ENCODE peak calls at places on chromosomes 1 and 21, in eight cellular contexts. Z is dorsolateral prefrontal cortex, C is esophagus squamous epithelium, A is PC-3, K is IMR-90, X is PC-9, L is mammary epithelial cell, H is colonic mucosa. U is an unnamed sample.

GRCh38 chr1:221742555-221743415 is 896 bp upstream of the DUSP10 start:
- DNase-seq in X (peak; percentile 71), K (peak; percentile 65), H (peak; percentile 91), A (peak; percentile 77), L (peak; percentile 86), C (peak; percentile 44), Z (peak; percentile 53), U (peak; percentile 91)

GRCh38 chr1:223337174-223337869 is 26.7 kb downstream of the SUSD4 start:
- DNase-seq in L (no peak), A (no peak), Z (no peak), C (no peak), H (no peak), X (no peak), K (no peak), U (no peak)

GRCh38 chr21:37757631-37758376 is 158.5 kb downstream of the KCNJ6 start:
- DNase-seq in L (no peak), C (no peak), X (no peak), Z (no peak), K (no peak), A (no peak), H (no peak), U (no peak)

GRCh38 chr1:42966688-42967609 is 8.3 kb upstream of the SLC2A1 start:
- DNase-seq in L (peak; percentile 100), C (no peak), A (peak; percentile 98), H (peak; percentile 82), Z (no peak), K (peak; percentile 96), X (peak; percentile 96), U (peak; percentile 41)

GRCh38 chr1:112231331-112231730 is 164.7 kb upstream of the CTTNBP2NL start:
- DNase-seq in H (no peak), C (no peak), L (no peak), Z (no peak), K (no peak), X (no peak), A (no peak), U (no peak)

GRCh38 chr1:155207578-155208405 is at the start of gene THBS3:
- DNase-seq in L (no peak), H (peak; percentile 44), K (peak; percentile 12), Z (no peak), C (no peak), A (peak; percentile 19), X (no peak), U (no peak)

GRCh38 chr1:3482590-3482899 is 28.1 kb downstream of the ARHGEF16 start:
- DNase-seq in K (no peak), A (no peak), Z (no peak), H (no peak), L (no peak), X (no peak), C (no peak), U (no peak)

GRCh38 chr1:82819234-82819633 is 1018.5 kb downstream of the ADGRL2 start:
- DNase-seq in H (no peak), A (no peak), Z (no peak), L (no peak), C (no peak), K (no peak), X (no peak), U (no peak)

GRCh38 chr1:156247460-156248322 is at the start of gene PAQR6:
- DNase-seq in C (no peak), K (no peak), X (no peak), L (no peak), H (no peak), Z (peak; percentile 82), A (no peak), U (no peak)

GRCh38 chr1:37633040-37633949 is 1.4 kb downstream of the RSPO1 start:
- DNase-seq in K (no peak), C (no peak), A (no peak), H (no peak), Z (no peak), L (no peak), X (no peak), U (no peak)

GRCh38 chr1:151327223-151327902 is at the start of gene PI4KB:
- DNase-seq in C (peak; percentile 53), H (peak; percentile 97), X (peak; percentile 94), A (peak; percentile 100), K (peak; percentile 98), Z (peak; percentile 58), L (peak; percentile 97), U (peak; percentile 94)

GRCh38 chr1:230394134-230394533 is 32.0 kb downstream of the PGBD5 start:
- DNase-seq in L (no peak), Z (no peak), X (no peak), C (no peak), K (no peak), A (no peak), H (no peak), U (no peak)

GRCh38 chr21:38384675-38385074 is 113.6 kb downstream of the ERG start:
- DNase-seq in X (no peak), L (no peak), K (no peak), Z (no peak), H (no peak), C (no peak), A (no peak), U (no peak)

GRCh38 chr1:206717237-206717989 is 32.7 kb downstream of the MAPKAPK2 start:
- DNase-seq in X (no peak), C (no peak), K (no peak), L (no peak), Z (no peak), H (no peak), A (no peak), U (no peak)

GRCh38 chr1:118185083-118185899 is at the start of gene SPAG17:
- DNase-seq in K (peak; percentile 21), A (no peak), H (peak; percentile 80), Z (no peak), X (no peak), L (peak; percentile 5), C (no peak), U (peak; percentile 63)

GRCh38 chr1:72489801-72490200 is 207.5 kb upstream of the NEGR1 start:
- DNase-seq in K (no peak), L (no peak), C (no peak), X (no peak), Z (no peak), A (no peak), H (no peak), U (no peak)

GRCh38 chr21:36733857-36734256 is 34.9 kb downstream of the SIM2 start:
- DNase-seq in C (no peak), X (no peak), Z (no peak), K (no peak), L (no peak), H (no peak), A (no peak), U (no peak)
- H3K27ac ChIP-seq in C (no peak overlapping the region), X (no peak overlapping the region), Z (no peak overlapping the region), K (no peak overlapping the region), L (no peak overlapping the region), H (no peak overlapping the region), A (no peak overlapping the region), U (no peak overlapping the region)

GRCh38 chr21:44950016-44950326 is 10.1 kb downstream of the SLX9 start:
- DNase-seq in Z (no peak), L (no peak), C (no peak), K (no peak), A (no peak), X (no peak), H (no peak), U (no peak)
- TF ChIP-seq CTCF in Z (no peak), L (no peak), C (no peak), K (no peak), A (no peak), X (peak; percentile 17), H (peak; percentile 15), U (no peak)

DNA sequence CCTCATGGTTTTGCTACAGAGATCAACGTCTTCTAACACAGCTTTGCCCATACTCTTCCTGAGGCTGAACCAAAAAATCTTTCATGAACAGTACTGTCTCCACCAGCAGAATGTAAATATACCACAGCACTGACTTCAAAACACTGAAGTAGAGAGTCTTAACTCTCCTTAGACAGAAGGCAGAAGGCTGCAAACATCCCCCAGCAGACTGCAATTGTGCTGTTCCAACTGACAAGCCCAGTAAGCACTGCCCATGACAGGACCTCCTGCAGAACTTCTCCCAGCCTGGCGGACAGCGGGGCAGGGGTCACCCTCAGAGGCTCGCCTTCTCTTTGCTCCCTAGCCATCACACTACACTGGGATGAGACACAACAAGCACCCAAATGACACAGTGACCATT is 218.7 kb downstream of the RERE start:
- DNase-seq in Z (no peak), X (no peak), K (peak; percentile 35), H (no peak), C (no peak), L (no peak), A (no peak), U (no peak)
- H3K4me3 ChIP-seq in Z (peak overlapping the region; percentile 52), X (no peak overlapping the region), K (no peak overlapping the region), H (no peak overlapping the region), C (no peak overlapping the region), L (no peak overlapping the region), A (no peak overlapping the region), U (no peak overlapping the region)

DNA sequence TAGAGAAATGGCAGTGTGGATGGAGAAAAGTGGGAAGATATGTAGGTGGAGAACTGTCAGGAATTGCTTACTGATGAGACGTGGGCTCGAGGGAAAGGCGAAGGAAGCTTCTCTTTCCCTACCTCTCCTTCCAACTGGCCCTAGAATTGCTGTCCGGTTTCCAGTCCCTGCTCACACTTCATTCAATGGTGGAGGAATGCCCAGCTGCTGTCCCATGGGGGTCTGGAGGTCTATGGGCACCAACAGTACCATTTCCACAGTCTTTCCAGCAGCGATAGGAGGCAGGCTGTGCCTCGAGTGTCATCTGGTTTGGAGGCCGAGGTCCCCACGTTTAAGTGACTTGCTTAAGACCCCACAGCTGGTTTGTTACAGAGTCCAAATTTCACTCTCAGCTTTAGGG is 31.5 kb upstream of the CD1D start:
- DNase-seq in X (no peak), K (no peak), A (no peak), L (no peak), Z (no peak), H (no peak), C (no peak), U (no peak)
- H3K27ac ChIP-seq in X (no peak overlapping the region), K (no peak overlapping the region), A (no peak overlapping the region), L (peak overlapping the region; percentile 18), Z (peak overlapping the region; percentile 65), H (peak overlapping the region; percentile 24), C (peak overlapping the region; percentile 84), U (peak overlapping the region; percentile 36)

GRCh38 chr1:235054961-235055360 is 73.7 kb downstream of the TOMM20 start:
- DNase-seq in K (no peak), Z (no peak), L (no peak), C (no peak), A (no peak), H (no peak), X (no peak), U (no peak)

GRCh38 chr1:235057385-235058306 is 71.0 kb downstream of the TOMM20 start:
- DNase-seq in L (no peak), C (no peak), Z (no peak), X (no peak), A (no peak), H (no peak), K (no peak), U (no peak)

GRCh38 chr1:235059221-235059620 is 69.4 kb downstream of the TOMM20 start:
- DNase-seq in L (no peak), A (no peak), C (no peak), X (no peak), Z (no peak), K (no peak), H (no peak), U (no peak)

GRCh38 chr1:235058695-235059094 is 69.9 kb downstream of the TOMM20 start:
- DNase-seq in L (no peak), X (no peak), A (no peak), C (no peak), Z (no peak), K (no peak), H (no peak), U (no peak)

GRCh38 chr1:235056937-235057336 is 71.7 kb downstream of the TOMM20 start:
- DNase-seq in L (peak; percentile 50), H (no peak), K (no peak), X (no peak), Z (no peak), C (no peak), A (peak; percentile 17), U (no peak)
- TF ChIP-seq CTCF in L (peak; percentile 32), H (no peak), K (no peak), X (no peak), Z (no peak), C (no peak), A (peak; percentile 31), U (no peak)